ENCODE peak calls at places on chromosome 19, in eight cellular contexts. A is suprapubic skin, G is upper lobe of left lung, B is HepG2, O is GM23338, H is spleen, I is endothelial cell of umbilical vein, J is HL-60. R is an unnamed sample.

GRCh38 chr19:49570997-49571676 is 9.2 kb downstream of the NOSIP start:
- DNase-seq in J (peak; percentile 34), B (peak; percentile 76), G (no peak), O (peak; percentile 57), H (no peak), I (no peak), A (no peak), R (peak; percentile 53)

GRCh38 chr19:3860499-3860898 is 8.3 kb downstream of the ZFR2 start:
- DNase-seq in I (no peak), G (no peak), H (no peak), J (no peak), A (no peak), B (no peak), O (no peak), R (no peak)

GRCh38 chr19:11737964-11738745 is 591 bp downstream of the ZNF823 start:
- DNase-seq in I (peak; percentile 34), A (peak; percentile 85), B (peak; percentile 67), O (peak; percentile 56), G (peak; percentile 84), H (peak; percentile 92), J (peak; percentile 69), R (peak; percentile 82)

GRCh38 chr19:20776083-20777076 is at the start of gene ZNF66:
- DNase-seq in O (peak; percentile 100), G (peak; percentile 81), A (peak; percentile 99), J (peak; percentile 98), B (peak; percentile 96), I (peak; percentile 96), H (peak; percentile 91), R (peak; percentile 98)

GRCh38 chr19:35404879-35405622 is 34.2 kb downstream of the GPR42 start:
- DNase-seq in J (no peak), O (peak; percentile 63), I (no peak), B (peak; percentile 70), A (no peak), H (no peak), G (no peak), R (peak; percentile 37)

GRCh38 chr19:47102561-47103135 is 10.9 kb downstream of the ZC3H4 start:
- DNase-seq in H (peak; percentile 4), G (no peak), I (no peak), J (no peak), B (no peak), A (no peak), O (no peak), R (no peak)

GRCh38 chr19:1445185-1445931 is 4.6 kb upstream of the APC2 start:
- DNase-seq in A (no peak), H (peak; percentile 97), I (peak; percentile 52), O (peak; percentile 79), G (peak; percentile 96), J (peak; percentile 50), B (peak; percentile 37), R (peak; percentile 77)

GRCh38 chr19:33096005-33096404 is 15.0 kb downstream of the GPATCH1 start:
- DNase-seq in J (no peak), A (no peak), I (no peak), O (no peak), G (no peak), H (no peak), B (no peak), R (no peak)

GRCh38 chr19:32200312-32201038 is 144.9 kb upstream of the ZNF507 start:
- DNase-seq in A (no peak), J (no peak), B (no peak), I (no peak), G (no peak), H (no peak), O (no peak), R (no peak)

DNA sequence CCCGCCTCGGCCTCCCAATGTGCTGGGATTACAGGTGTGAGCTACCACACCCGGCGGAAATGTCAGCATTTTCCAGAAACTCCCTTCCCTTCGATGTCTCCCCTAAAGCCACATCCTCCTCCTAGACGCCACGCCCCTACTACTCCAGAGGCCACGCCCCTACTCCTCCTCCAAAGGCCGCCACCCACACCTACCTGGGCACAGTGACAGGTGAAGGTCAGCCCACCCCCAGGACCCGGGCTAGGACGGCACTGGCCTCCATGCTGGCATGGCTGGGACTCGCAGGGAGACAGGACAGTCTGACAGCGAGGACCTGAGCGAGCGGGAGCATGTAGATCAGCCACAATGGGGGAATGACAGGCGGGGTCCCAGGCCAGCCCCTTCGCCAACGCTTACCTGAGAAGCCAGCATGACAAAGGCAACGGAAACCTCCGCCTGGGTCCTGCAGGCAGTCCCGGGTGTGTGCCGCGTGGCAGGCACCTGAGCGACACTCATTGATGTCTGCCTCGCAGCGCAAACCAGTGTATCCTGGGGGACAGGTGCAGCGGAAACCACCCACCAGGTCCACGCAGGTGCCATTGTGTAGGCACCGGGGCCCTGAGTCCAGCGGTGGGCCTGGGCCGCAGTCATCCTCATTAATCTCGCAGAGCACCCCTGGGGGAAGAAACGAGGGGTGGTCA is 22.0 kb downstream of the NOTCH3 start:
- DNase-seq in G (peak; percentile 78), H (no peak), I (no peak), O (peak; percentile 80), A (no peak), B (no peak), J (no peak), R (no peak)
- H3K27ac ChIP-seq in G (no peak overlapping the region), H (no peak overlapping the region), I (no peak overlapping the region), O (no peak overlapping the region), A (no peak overlapping the region), B (no peak overlapping the region), J (no peak overlapping the region), R (no peak overlapping the region)

GRCh38 chr19:34387446-34387810 is 16.8 kb upstream of the PDCD2L start:
- DNase-seq in A (no peak), O (no peak), B (no peak), I (no peak), J (no peak), H (no peak), G (no peak), R (no peak)
- TF ChIP-seq POLR2AphosphoS5 in A (no peak), O (no peak), B (no peak), I (no peak), J (no peak), H (no peak), G (no peak), R (no peak)

GRCh38 chr19:48481191-48481500 is 12.0 kb downstream of the CYTH2 start:
- DNase-seq in B (no peak), J (no peak), A (no peak), O (no peak), H (no peak), G (no peak), I (no peak), R (no peak)
- H3K27ac ChIP-seq in B (no peak overlapping the region), J (no peak overlapping the region), A (peak overlapping the region; percentile 80), O (peak overlapping the region; percentile 68), H (peak overlapping the region; percentile 86), G (peak overlapping the region; percentile 93), I (peak overlapping the region; percentile 18), R (peak overlapping the region; percentile 81)

GRCh38 chr19:55305491-55305890 is 19.6 kb downstream of the TMEM150B start:
- DNase-seq in J (peak; percentile 45), O (peak; percentile 88), B (no peak), A (no peak), H (no peak), I (peak; percentile 23), G (no peak), R (peak; percentile 39)
- TF ChIP-seq POLR2AphosphoS5 in J (no peak), O (no peak), B (no peak), A (no peak), H (no peak), I (no peak), G (no peak), R (no peak)

DNA sequence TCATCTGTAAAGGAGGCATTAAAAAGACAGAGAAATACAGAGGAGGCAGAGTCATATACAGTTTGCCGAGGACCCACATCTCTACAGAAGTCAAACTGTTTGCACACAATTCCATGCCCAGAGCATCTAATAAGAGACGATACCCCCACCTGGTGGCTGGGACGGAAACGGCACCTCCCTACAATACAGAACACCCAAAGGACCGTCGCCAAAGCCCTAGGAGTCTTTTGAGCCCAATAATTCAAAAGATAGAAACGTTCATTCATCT is 703 bp upstream of the PLEKHG2 start:
- DNase-seq in I (peak; percentile 93), J (peak; percentile 93), A (peak; percentile 96), G (no peak), H (peak; percentile 94), O (peak; percentile 97), B (peak; percentile 90), R (peak; percentile 97)
- H3K27ac ChIP-seq in I (peak overlapping the region; percentile 51), J (peak overlapping the region; percentile 95), A (peak overlapping the region; percentile 100), G (peak overlapping the region; percentile 100), H (peak overlapping the region; percentile 100), O (peak overlapping the region; percentile 75), B (peak overlapping the region; percentile 81), R (peak overlapping the region; percentile 98)

GRCh38 chr19:410243-410781 is 1.4 kb upstream of the C2CD4C start:
- DNase-seq in I (no peak), A (peak; percentile 70), O (no peak), G (no peak), H (peak; percentile 54), J (no peak), B (no peak), R (no peak)
- TF ChIP-seq POLR2AphosphoS5 in I (no peak), A (no peak), O (no peak), G (no peak), H (no peak), J (no peak), B (no peak), R (no peak)

R was measured in stomach.